ENCODE peak calls at places on chromosome 19, in five cellular contexts. T is K562, R is HepG2, D is H1, U is GM12878. I is an unnamed sample.

GRCh38 chr19:50979758-50980157 is 4.0 kb downstream of the KLK7 start:
- DNase-seq in T (no peak), R (no peak), D (no peak), U (no peak), I (no peak)

GRCh38 chr19:35663981-35664380 is 2.3 kb upstream of the UPK1A start:
- DNase-seq in T (no peak), R (no peak), D (no peak), U (no peak), I (no peak)

GRCh38 chr19:45496349-45496953 is 396 bp downstream of the RTN2 start:
- DNase-seq in T (peak), R (no peak), D (peak), U (no peak), I (peak)

GRCh38 chr19:55452381-55453325 is 8.8 kb downstream of the ISOC2 start:
- DNase-seq in T (peak), R (peak), D (peak), U (no peak), I (peak)

GRCh38 chr19:3075605-3076431 is 13.5 kb upstream of the TLE5 start:
- DNase-seq in T (peak), R (no peak), D (peak), U (no peak), I (peak)

GRCh38 chr19:40542197-40542859 is 34.3 kb upstream of the SHKBP1 start:
- DNase-seq in T (no peak), R (no peak), D (no peak), U (no peak), I (peak)

GRCh38 chr19:44757057-44757734 is 8.7 kb downstream of the BCL3 start:
- DNase-seq in T (no peak), R (no peak), D (peak), U (no peak), I (peak)

GRCh38 chr19:18044825-18045304 is 36.9 kb downstream of the ARRDC2 start:
- DNase-seq in T (peak), R (no peak), D (peak), U (peak), I (no peak)

GRCh38 chr19:52115526-52116053 is 20.0 kb upstream of the ZNF841 start:
- DNase-seq in T (no peak), R (no peak), D (no peak), U (no peak), I (no peak)

GRCh38 chr19:362683-363082 is 18.1 kb upstream of the MIER2 start:
- DNase-seq in T (no peak), R (no peak), D (no peak), U (no peak), I (no peak)

GRCh38 chr19:29484876-29485275 is 40.9 kb upstream of the VSTM2B start:
- DNase-seq in T (no peak), R (no peak), D (peak), U (no peak), I (no peak)

GRCh38 chr19:10389863-10390262 is 9.5 kb upstream of the TYK2 start:
- DNase-seq in T (peak), R (no peak), D (peak), U (no peak), I (no peak)

GRCh38 chr19:12681074-12681987 is at the start of gene DHPS:
- DNase-seq in T (peak), R (peak), D (peak), U (peak), I (peak)

GRCh38 chr19:2038284-2039081 is 12.6 kb downstream of the MKNK2 start:
- DNase-seq in T (no peak), R (no peak), D (peak), U (no peak), I (no peak)

GRCh38 chr19:1076046-1076386 is 9.0 kb downstream of the ARHGAP45 start:
- DNase-seq in T (no peak), R (no peak), D (no peak), U (no peak), I (no peak)

GRCh38 chr19:15265214-15265613 is 33.0 kb upstream of the EPHX3 start:
- DNase-seq in T (no peak), R (no peak), D (no peak), U (no peak), I (no peak)

GRCh38 chr19:15264061-15264932 is 32.0 kb upstream of the EPHX3 start:
- DNase-seq in T (peak), R (peak), D (peak), U (no peak), I (peak)

GRCh38 chr19:15264933-15265206 is 32.6 kb upstream of the EPHX3 start:
- DNase-seq in T (no peak), R (no peak), D (no peak), U (no peak), I (no peak)

GRCh38 chr19:15266683-15267082 is 34.4 kb upstream of the EPHX3 start:
- DNase-seq in T (no peak), R (no peak), D (no peak), U (no peak), I (no peak)

GRCh38 chr19:15265849-15266248 is 33.6 kb upstream of the EPHX3 start:
- DNase-seq in T (no peak), R (no peak), D (no peak), U (no peak), I (peak)
- TF ChIP-seq SIN3A in T (no peak), R (no peak), D (no peak), U (no peak), I (peak)

GRCh38 chr19:8444677-8445487 is at the start of gene HNRNPM:
- DNase-seq in T (peak), R (peak), D (peak), U (peak), I (peak)

GRCh38 chr19:8441725-8442544 is 2.8 kb upstream of the HNRNPM start:
- DNase-seq in T (no peak), R (no peak), D (peak), U (no peak), I (no peak)

GRCh38 chr19:8449830-8450229 is 5.1 kb downstream of the HNRNPM start:
- DNase-seq in T (no peak), R (peak), D (no peak), U (no peak), I (no peak)

GRCh38 chr19:8445488-8446001 is 770 bp downstream of the HNRNPM start:
- DNase-seq in T (peak), R (no peak), D (no peak), U (no peak), I (peak)

DNA sequence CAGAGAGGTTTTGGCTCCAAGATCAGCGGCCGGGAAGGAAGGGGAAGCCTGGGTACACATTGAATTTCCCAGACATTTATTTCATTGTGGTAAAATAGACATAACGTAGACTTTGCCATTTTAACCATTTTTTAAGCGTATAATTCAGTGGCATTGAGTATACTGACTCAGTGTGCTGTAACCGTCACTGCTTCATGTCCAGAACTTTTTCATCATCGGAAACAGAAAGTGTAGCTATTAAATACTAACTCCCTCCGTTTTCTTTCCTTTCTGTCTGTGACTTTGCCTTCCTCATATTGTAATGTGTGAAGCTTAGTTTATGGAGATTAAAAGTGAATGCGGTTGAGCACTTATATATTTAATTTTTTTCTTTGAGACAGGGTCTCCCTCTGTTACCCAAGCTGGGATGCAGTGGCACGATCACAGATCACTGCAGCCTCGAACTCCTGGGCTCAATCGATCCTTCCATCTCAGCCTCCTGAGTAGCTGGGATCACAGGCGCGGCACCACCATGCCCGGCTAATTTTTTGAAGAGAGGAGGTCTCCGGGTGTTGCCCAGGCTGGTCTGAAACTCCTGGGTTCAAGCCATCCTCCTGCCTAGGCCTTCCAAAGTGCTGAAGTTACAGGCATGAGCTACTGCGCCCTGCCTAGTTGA is 1.4 kb downstream of the HNRNPM start:
- DNase-seq in T (no peak), R (no peak), D (no peak), U (no peak), I (no peak)
- H3K4me3 ChIP-seq in T (peak), R (peak), D (peak), U (peak), I (peak)

GRCh38 chr19:48023011-48023410 is 20.9 kb downstream of the CABP5 start:
- DNase-seq in T (no peak), R (no peak), D (no peak), U (no peak), I (no peak)
- TF ChIP-seq EP300 in T (no peak), R (no peak), D (no peak), U (no peak), I (no peak)

DNA sequence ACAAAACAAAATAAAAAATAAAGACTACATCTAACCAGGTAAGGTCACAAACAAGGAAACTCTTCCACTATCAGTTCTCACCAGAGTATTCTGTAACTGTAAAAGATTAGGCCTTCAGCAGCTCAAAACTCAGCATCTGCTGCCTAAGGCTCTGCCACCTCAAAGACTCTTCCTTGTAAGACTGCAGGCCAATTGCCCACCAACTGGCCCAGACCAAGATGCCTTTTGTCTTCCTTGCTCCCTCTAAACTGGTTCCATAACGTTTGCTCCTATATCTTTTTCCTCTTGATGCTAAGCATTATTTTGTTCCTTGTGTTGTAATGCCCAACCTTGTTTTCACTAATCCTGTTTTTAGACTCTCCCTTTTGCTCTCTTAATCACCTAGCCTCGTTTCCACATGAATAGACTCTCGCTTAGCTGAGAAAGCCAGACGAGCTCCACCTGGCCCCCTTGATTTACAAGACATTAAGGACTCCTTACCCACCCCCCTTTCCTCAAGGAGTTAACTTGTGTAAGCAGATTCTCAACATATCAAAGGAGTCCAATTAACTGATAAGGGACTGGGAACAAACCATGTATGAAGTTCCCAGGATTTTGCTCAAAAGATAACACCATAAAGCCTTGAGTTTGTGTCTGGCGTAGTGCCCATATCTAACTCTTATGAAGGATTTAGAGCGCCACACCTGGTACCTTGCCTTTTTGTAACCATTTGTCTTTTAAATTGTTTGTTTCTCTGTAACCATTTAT is 1.5 kb downstream of the ZNF814 start:
- DNase-seq in T (no peak), R (no peak), D (no peak), U (no peak), I (no peak)
- TF ChIP-seq SIN3A in T (no peak), R (no peak), D (no peak), U (no peak), I (no peak)

GRCh38 chr19:17023805-17024204 is 2.8 kb downstream of the CPAMD8 start:
- DNase-seq in T (no peak), R (no peak), D (no peak), U (no peak), I (no peak)

GRCh38 chr19:17026706-17027427 is at the start of gene CPAMD8:
- DNase-seq in T (no peak), R (no peak), D (peak), U (no peak), I (peak)

GRCh38 chr19:17027428-17027816 is 812 bp upstream of the CPAMD8 start:
- DNase-seq in T (no peak), R (no peak), D (peak), U (no peak), I (no peak)

GRCh38 chr19:17025361-17025760 is 1.2 kb downstream of the CPAMD8 start:
- DNase-seq in T (no peak), R (no peak), D (no peak), U (no peak), I (no peak)

GRCh38 chr19:17026041-17026658 is 460 bp downstream of the CPAMD8 start:
- DNase-seq in T (no peak), R (no peak), D (peak), U (no peak), I (no peak)
- H3K4me3 ChIP-seq in T (no peak), R (no peak), D (peak), U (no peak), I (no peak)

GRCh38 chr19:39532233-39533002 is at the start of gene EID2B:
- DNase-seq in T (peak), R (peak), D (peak), U (peak), I (peak)
- TF ChIP-seq EP300 in T (peak), R (no peak), D (no peak), U (no peak), I (no peak)

GRCh38 chr19:6868341-6868740 is 19.0 kb upstream of the ADGRE1 start:
- DNase-seq in T (no peak), R (no peak), D (no peak), U (no peak), I (no peak)
- TF ChIP-seq SIN3A in T (no peak), R (no peak), D (no peak), U (no peak), I (no peak)

GRCh38 chr19:21604941-21605548 is 99.6 kb downstream of the ZNF429 start:
- DNase-seq in T (no peak), R (no peak), D (no peak), U (no peak), I (no peak)

GRCh38 chr19:21602105-21602658 is 96.8 kb downstream of the ZNF429 start:
- DNase-seq in T (no peak), R (no peak), D (no peak), U (no peak), I (no peak)

GRCh38 chr19:21607453-21607852 is 102.1 kb downstream of the ZNF429 start:
- DNase-seq in T (no peak), R (no peak), D (no peak), U (no peak), I (no peak)

GRCh38 chr19:21604351-21604926 is 99.0 kb downstream of the ZNF429 start:
- DNase-seq in T (no peak), R (no peak), D (peak), U (no peak), I (no peak)

GRCh38 chr19:21603431-21604153 is 98.2 kb downstream of the ZNF429 start:
- DNase-seq in T (peak), R (no peak), D (no peak), U (no peak), I (no peak)
- H3K4me3 ChIP-seq in T (no peak), R (peak), D (peak), U (no peak), I (peak)

DNA sequence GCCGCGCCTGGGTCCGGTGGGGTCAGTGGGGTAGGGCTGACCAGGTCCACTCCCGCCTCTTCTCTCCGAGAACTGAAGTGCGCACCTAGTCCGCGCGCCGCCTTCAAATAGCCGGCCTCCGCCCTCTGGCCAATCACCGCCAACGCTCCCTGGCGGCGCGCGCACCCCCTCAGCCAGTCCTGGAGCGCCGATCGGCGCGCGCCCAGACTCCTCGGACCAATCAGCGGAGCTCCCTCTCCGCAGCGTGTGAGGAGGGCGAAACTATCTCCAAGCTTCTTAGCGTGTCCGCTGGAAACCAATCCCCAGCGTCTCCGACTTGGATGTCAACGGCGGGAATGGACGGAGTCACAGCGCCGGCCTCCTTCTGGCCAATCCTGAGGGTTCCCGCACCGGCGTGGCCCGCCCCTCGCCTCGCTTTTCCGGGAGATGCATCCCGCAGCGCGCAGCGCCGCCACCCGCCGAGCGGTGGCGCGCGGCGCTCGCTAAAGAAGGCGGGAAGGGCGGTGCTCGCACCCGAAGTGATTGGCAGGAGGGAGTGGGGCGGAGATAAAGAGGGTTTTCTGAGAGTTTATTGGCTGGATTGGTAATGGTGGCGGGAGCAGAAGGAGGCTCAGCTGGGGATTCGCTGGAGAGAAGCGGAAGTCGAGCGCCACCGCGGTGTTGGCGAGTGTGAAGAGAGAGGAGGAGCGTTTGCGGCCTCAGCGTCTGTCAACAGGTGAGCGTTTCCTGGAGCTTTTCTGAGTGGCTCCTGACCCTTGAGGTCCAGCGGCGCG is at the start of gene ASF1B:
- DNase-seq in T (peak), R (peak), D (peak), U (peak), I (peak)
- TF ChIP-seq EP300 in T (no peak), R (peak), D (no peak), U (no peak), I (no peak)

GRCh38 chr19:54188224-54188871 is 1.0 kb downstream of the MBOAT7 start:
- DNase-seq in T (peak), R (no peak), D (no peak), U (no peak), I (no peak)
- TF ChIP-seq SIN3A in T (no peak), R (no peak), D (no peak), U (no peak), I (no peak)

I was measured in SK-N-SH.